ENCODE peak calls at places on chromosomes 6 and 20, in ten cellular contexts. I is OCI-LY7; G is CD8-positive, alpha-beta T cell; K is brain microvascular endothelial cell; Y is HCT116; Z is lung; Q is fibroblast of the aortic adventitia; D is heart right ventricle; C is fibroblast of pulmonary artery; L is H7. N is an unnamed sample.

GRCh38 chr20:49460131-49460530 is 22.3 kb downstream of the KCNB1 start:
- DNase-seq in I (no peak), G (no peak), K (no peak), Y (no peak), Z (no peak), Q (no peak), D (no peak), C (no peak), L (no peak), N (no peak)

GRCh38 chr6:4805553-4806307 is 29.5 kb downstream of the CDYL start:
- DNase-seq in I (peak; percentile 22), G (peak; percentile 32), K (no peak), Y (peak; percentile 34), Z (peak; percentile 48), Q (peak; percentile 31), D (peak; percentile 40), C (peak; percentile 51), L (peak; percentile 67), N (peak; percentile 66)

GRCh38 chr20:1816384-1817381 is 78.5 kb upstream of the SIRPA start:
- DNase-seq in I (no peak), G (peak; percentile 29), K (no peak), Y (no peak), Z (no peak), Q (peak; percentile 93), D (no peak), C (peak; percentile 85), L (peak; percentile 22), N (peak; percentile 95)

GRCh38 chr6:42338573-42339218 is 113.0 kb downstream of the TRERF1 start:
- DNase-seq in I (no peak), G (no peak), K (peak; percentile 96), Y (peak; percentile 83), Z (no peak), Q (peak; percentile 98), D (no peak), C (peak; percentile 97), L (no peak), N (peak; percentile 98)

GRCh38 chr6:41062056-41062455 is 9.1 kb downstream of the APOBEC2 start:
- DNase-seq in I (no peak), G (no peak), K (no peak), Y (no peak), Z (no peak), Q (no peak), D (no peak), C (no peak), L (no peak), N (no peak)

GRCh38 chr6:2876210-2877056 is 26.7 kb downstream of the SERPINB9 start:
- DNase-seq in I (peak; percentile 58), G (no peak), K (peak; percentile 93), Y (peak; percentile 58), Z (peak; percentile 74), Q (peak; percentile 95), D (peak; percentile 74), C (peak; percentile 98), L (peak; percentile 74), N (peak; percentile 68)

GRCh38 chr20:610130-611046 is at the start of gene TCF15:
- DNase-seq in I (no peak), G (no peak), K (peak; percentile 4), Y (no peak), Z (no peak), Q (no peak), D (peak; percentile 77), C (peak; percentile 11), L (peak; percentile 100), N (peak; percentile 40)

GRCh38 chr6:116971959-116972358 is 94.9 kb downstream of the RFX6 start:
- DNase-seq in I (peak; percentile 50), G (no peak), K (peak; percentile 42), Y (peak; percentile 54), Z (no peak), Q (peak; percentile 48), D (no peak), C (peak; percentile 56), L (peak; percentile 6), N (peak; percentile 62)

GRCh38 chr6:150377211-150377781 is 8.5 kb downstream of the IYD start:
- DNase-seq in I (no peak), G (no peak), K (no peak), Y (no peak), Z (peak; percentile 60), Q (no peak), D (no peak), C (no peak), L (no peak), N (no peak)

GRCh38 chr20:63911171-63911570 is 16.2 kb downstream of the DNAJC5 start:
- DNase-seq in I (no peak), G (no peak), K (no peak), Y (peak; percentile 12), Z (no peak), Q (peak; percentile 53), D (no peak), C (peak; percentile 14), L (peak; percentile 55), N (peak; percentile 92)

GRCh38 chr6:110355031-110355430 is 3.1 kb downstream of the METTL24 start:
- DNase-seq in I (no peak), G (no peak), K (no peak), Y (no peak), Z (no peak), Q (no peak), D (no peak), C (no peak), L (no peak), N (no peak)

GRCh38 chr6:7112741-7113313 is 5.1 kb downstream of the RREB1 start:
- DNase-seq in I (no peak), G (peak; percentile 56), K (no peak), Y (no peak), Z (no peak), Q (no peak), D (peak; percentile 30), C (no peak), L (no peak), N (peak; percentile 88)

GRCh38 chr20:16025084-16025483 is 548.2 kb downstream of the KIF16B start:
- DNase-seq in I (no peak), G (no peak), K (no peak), Y (no peak), Z (no peak), Q (no peak), D (no peak), C (no peak), L (no peak), N (no peak)

DNA sequence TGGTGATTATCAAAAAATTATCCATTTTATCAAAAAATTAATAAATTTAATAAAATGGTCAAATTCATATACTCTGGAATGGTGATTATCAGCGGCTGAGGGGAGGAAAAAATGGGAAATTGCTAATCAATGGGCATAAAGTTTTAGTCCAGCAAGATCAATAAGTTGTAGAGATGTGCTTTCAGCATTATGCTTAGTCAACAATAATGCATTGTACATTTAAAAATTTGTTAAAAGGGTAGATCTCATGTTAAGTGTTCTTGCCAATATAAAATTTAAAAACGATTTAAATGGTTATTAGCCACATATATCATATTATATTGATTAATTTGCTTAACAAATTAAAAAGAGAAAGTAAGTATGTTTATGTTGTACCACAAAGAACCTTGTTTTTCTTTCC is 56.6 kb downstream of the HS3ST5 start:
- DNase-seq in I (no peak), G (no peak), K (no peak), Y (no peak), Z (no peak), Q (no peak), D (no peak), C (no peak), L (no peak), N (no peak)
- H3K4me3 ChIP-seq in I (no peak overlapping the region), G (no peak overlapping the region), K (no peak overlapping the region), Y (no peak overlapping the region), Z (no peak overlapping the region), Q (no peak overlapping the region), D (no peak overlapping the region), C (no peak overlapping the region), L (no peak overlapping the region), N (no peak overlapping the region)

GRCh38 chr20:47740225-47741184 is 44.8 kb downstream of the SULF2 start:
- DNase-seq in I (no peak), G (no peak), K (no peak), Y (peak; percentile 31), Z (no peak), Q (no peak), D (peak; percentile 29), C (peak; percentile 12), L (peak; percentile 85), N (no peak)
- H3K4me3 ChIP-seq in I (no peak overlapping the region), G (no peak overlapping the region), K (no peak overlapping the region), Y (no peak overlapping the region), Z (no peak overlapping the region), Q (no peak overlapping the region), D (no peak overlapping the region), C (no peak overlapping the region), L (no peak overlapping the region), N (no peak overlapping the region)

GRCh38 chr20:39643292-39643691 is 681.1 kb downstream of the DHX35 start:
- DNase-seq in I (no peak), G (no peak), K (no peak), Y (no peak), Z (no peak), Q (no peak), D (no peak), C (no peak), L (no peak), N (no peak)

GRCh38 chr20:39638671-39639070 is 676.5 kb downstream of the DHX35 start:
- DNase-seq in I (no peak), G (no peak), K (no peak), Y (no peak), Z (no peak), Q (no peak), D (no peak), C (no peak), L (no peak), N (no peak)

GRCh38 chr20:39645130-39645529 is 683.0 kb downstream of the DHX35 start:
- DNase-seq in I (no peak), G (no peak), K (no peak), Y (no peak), Z (no peak), Q (no peak), D (no peak), C (no peak), L (no peak), N (no peak)

GRCh38 chr20:39640147-39640546 is 678.0 kb downstream of the DHX35 start:
- DNase-seq in I (no peak), G (no peak), K (no peak), Y (no peak), Z (no peak), Q (no peak), D (no peak), C (no peak), L (no peak), N (no peak)

GRCh38 chr20:39641423-39641822 is 679.3 kb downstream of the DHX35 start:
- DNase-seq in I (no peak), G (no peak), K (no peak), Y (no peak), Z (no peak), Q (no peak), D (no peak), C (no peak), L (no peak), N (no peak)
- H3K4me3 ChIP-seq in I (no peak overlapping the region), G (no peak overlapping the region), K (no peak overlapping the region), Y (no peak overlapping the region), Z (no peak overlapping the region), Q (no peak overlapping the region), D (no peak overlapping the region), C (no peak overlapping the region), L (no peak overlapping the region), N (no peak overlapping the region)

DNA sequence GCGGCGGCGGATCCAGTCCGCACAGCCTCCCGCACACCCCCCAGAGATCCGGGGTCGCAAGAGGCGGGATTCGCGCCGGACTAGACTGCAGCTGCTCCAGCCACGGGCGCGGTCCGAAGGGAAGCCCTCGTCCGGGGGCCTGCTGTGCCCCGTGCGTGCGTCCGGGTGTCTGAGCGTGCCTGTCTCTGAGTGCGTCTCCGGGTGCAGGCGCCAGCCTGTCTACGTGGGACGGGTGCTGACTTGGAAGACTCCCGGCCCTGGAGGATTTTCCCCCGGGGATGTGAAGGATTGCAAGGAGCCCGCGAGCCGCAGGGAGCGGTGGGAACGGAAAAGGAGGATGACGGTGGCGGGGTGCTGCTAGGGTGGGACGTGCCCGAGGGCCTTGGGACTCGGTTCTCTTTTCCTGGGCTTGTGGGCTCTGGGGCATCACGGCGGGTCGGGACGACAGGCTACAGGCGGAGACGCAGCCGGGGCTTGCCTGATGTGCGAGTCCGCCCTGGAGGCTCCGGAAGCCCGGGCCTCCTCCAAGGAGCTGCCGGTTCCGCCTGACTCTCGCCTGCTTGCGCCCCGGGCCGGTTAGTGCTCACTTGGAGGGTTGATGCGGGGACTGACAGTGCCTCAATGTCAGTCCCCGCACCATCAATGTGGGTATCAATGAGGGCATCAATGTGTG is 5.7 kb downstream of the MAFB start:
- DNase-seq in I (no peak), G (no peak), K (peak; percentile 33), Y (no peak), Z (no peak), Q (no peak), D (peak; percentile 45), C (peak; percentile 41), L (peak; percentile 76), N (no peak)
- H3K4me3 ChIP-seq in I (no peak overlapping the region), G (no peak overlapping the region), K (peak overlapping the region; percentile 33), Y (no peak overlapping the region), Z (peak overlapping the region; percentile 22), Q (no peak overlapping the region), D (peak overlapping the region; percentile 68), C (peak overlapping the region; percentile 12), L (peak overlapping the region; percentile 28), N (no peak overlapping the region)